ENCODE peak calls at places on chromosomes 3 and 15, in five cellular contexts. One of them, this sample, is unnamed.

GRCh38 chr3:183533410-183534132 is 21.9 kb downstream of the KLHL6 start:
- DNase-seq in colonic mucosa: peak
- DNase-seq in B cell: no peak
- DNase-seq in amygdala: no peak
- DNase-seq in Calu3: no peak
- DNase-seq in this sample: no peak

GRCh38 chr3:192905980-192906678 is 11.5 kb downstream of the MB21D2 start:
- DNase-seq in amygdala: no peak
- DNase-seq in Calu3: no peak
- DNase-seq in B cell: no peak
- DNase-seq in colonic mucosa: no peak
- DNase-seq in this sample: no peak

GRCh38 chr3:158105710-158106438 is at the start of gene SHOX2:
- DNase-seq in amygdala: no peak
- DNase-seq in Calu3: peak
- DNase-seq in colonic mucosa: peak
- DNase-seq in B cell: no peak
- DNase-seq in this sample: no peak

GRCh38 chr3:87076951-87077350 is 86.0 kb upstream of the VGLL3 start:
- DNase-seq in amygdala: no peak
- DNase-seq in Calu3: no peak
- DNase-seq in colonic mucosa: no peak
- DNase-seq in B cell: no peak
- DNase-seq in this sample: no peak

GRCh38 chr3:15499536-15499935 is 22.0 kb downstream of the COLQ start:
- DNase-seq in B cell: no peak
- DNase-seq in colonic mucosa: no peak
- DNase-seq in amygdala: no peak
- DNase-seq in Calu3: no peak
- DNase-seq in this sample: no peak

GRCh38 chr3:158830391-158830790 is 28.5 kb downstream of the MFSD1 start:
- DNase-seq in amygdala: no peak
- DNase-seq in colonic mucosa: no peak
- DNase-seq in Calu3: no peak
- DNase-seq in B cell: no peak
- DNase-seq in this sample: no peak

GRCh38 chr3:71718069-71718468 is 7.1 kb downstream of the EIF4E3 start:
- DNase-seq in colonic mucosa: no peak
- DNase-seq in B cell: no peak
- DNase-seq in Calu3: no peak
- DNase-seq in amygdala: no peak
- DNase-seq in this sample: no peak

GRCh38 chr3:23785882-23786281 is 19.9 kb upstream of the UBE2E1 start:
- DNase-seq in Calu3: no peak
- DNase-seq in amygdala: no peak
- DNase-seq in B cell: no peak
- DNase-seq in colonic mucosa: no peak
- DNase-seq in this sample: no peak

GRCh38 chr3:153245661-153246060 is 83.6 kb downstream of the RAP2B start:
- DNase-seq in colonic mucosa: no peak
- DNase-seq in B cell: no peak
- DNase-seq in Calu3: no peak
- DNase-seq in amygdala: no peak
- DNase-seq in this sample: no peak

GRCh38 chr3:49469037-49469875 is 811 bp upstream of the DAG1 start:
- DNase-seq in amygdala: no peak
- DNase-seq in Calu3: peak
- DNase-seq in colonic mucosa: peak
- DNase-seq in B cell: no peak
- DNase-seq in this sample: peak

GRCh38 chr15:63385911-63386531 is 4.4 kb upstream of the CA12 start:
- DNase-seq in B cell: no peak
- DNase-seq in Calu3: no peak
- DNase-seq in colonic mucosa: no peak
- DNase-seq in amygdala: no peak
- DNase-seq in this sample: no peak

GRCh38 chr15:64354683-64355558 is 1.1 kb downstream of the CSNK1G1 start:
- DNase-seq in B cell: no peak
- DNase-seq in colonic mucosa: no peak
- DNase-seq in Calu3: no peak
- DNase-seq in amygdala: no peak
- DNase-seq in this sample: peak

GRCh38 chr3:101720851-101721649 is 3.4 kb upstream of the CEP97 start:
- DNase-seq in colonic mucosa: no peak
- DNase-seq in B cell: no peak
- DNase-seq in amygdala: no peak
- DNase-seq in Calu3: no peak
- DNase-seq in this sample: no peak

GRCh38 chr15:48832648-48833047 is 21.8 kb upstream of the CEP152 start:
- DNase-seq in colonic mucosa: no peak
- DNase-seq in Calu3: no peak
- DNase-seq in amygdala: no peak
- DNase-seq in B cell: no peak
- DNase-seq in this sample: no peak

GRCh38 chr3:66472313-66473134 is 28.3 kb downstream of the LRIG1 start:
- DNase-seq in B cell: peak
- DNase-seq in colonic mucosa: peak
- DNase-seq in Calu3: no peak
- DNase-seq in amygdala: no peak
- DNase-seq in this sample: no peak

GRCh38 chr3:100635273-100635701 is 25.9 kb downstream of the ADGRG7 start:
- DNase-seq in B cell: no peak
- DNase-seq in Calu3: peak
- DNase-seq in colonic mucosa: peak
- DNase-seq in amygdala: no peak
- DNase-seq in this sample: no peak

GRCh38 chr3:120793601-120794000 is 51.1 kb downstream of the GTF2E1 start:
- DNase-seq in amygdala: no peak
- DNase-seq in Calu3: no peak
- DNase-seq in B cell: no peak
- DNase-seq in colonic mucosa: no peak
- DNase-seq in this sample: no peak

GRCh38 chr3:100269410-100270217 is 8.8 kb downstream of the TBC1D23 start:
- DNase-seq in B cell: no peak
- DNase-seq in Calu3: peak
- DNase-seq in amygdala: no peak
- DNase-seq in colonic mucosa: no peak
- DNase-seq in this sample: no peak

GRCh38 chr15:101150723-101151040 is 101.2 kb downstream of the CHSY1 start:
- DNase-seq in B cell: no peak
- DNase-seq in amygdala: no peak
- DNase-seq in Calu3: no peak
- DNase-seq in colonic mucosa: no peak
- DNase-seq in this sample: no peak

GRCh38 chr3:188978772-188979171 is 193.0 kb upstream of the TPRG1 start:
- DNase-seq in amygdala: no peak
- DNase-seq in colonic mucosa: no peak
- DNase-seq in B cell: no peak
- DNase-seq in Calu3: no peak
- DNase-seq in this sample: no peak

GRCh38 chr3:118637866-118638265 is 396.8 kb downstream of the IGSF11 start:
- DNase-seq in Calu3: no peak
- DNase-seq in colonic mucosa: no peak
- DNase-seq in amygdala: no peak
- DNase-seq in B cell: no peak
- DNase-seq in this sample: no peak

GRCh38 chr15:58864602-58865419 is 68.7 kb downstream of the SLTM start:
- DNase-seq in amygdala: no peak
- DNase-seq in Calu3: peak
- DNase-seq in colonic mucosa: peak
- DNase-seq in B cell: peak
- DNase-seq in this sample: peak

GRCh38 chr3:52891615-52892081 is 5.7 kb downstream of the STIMATE start:
- DNase-seq in colonic mucosa: no peak
- DNase-seq in B cell: no peak
- DNase-seq in amygdala: no peak
- DNase-seq in Calu3: no peak
- DNase-seq in this sample: no peak

GRCh38 chr3:187641319-187641976 is 28.7 kb downstream of the SST start:
- DNase-seq in colonic mucosa: no peak
- DNase-seq in amygdala: no peak
- DNase-seq in Calu3: no peak
- DNase-seq in B cell: no peak
- DNase-seq in this sample: no peak

GRCh38 chr3:32325957-32326356 is 65.7 kb upstream of the CMTM7 start:
- DNase-seq in colonic mucosa: no peak
- DNase-seq in amygdala: no peak
- DNase-seq in Calu3: no peak
- DNase-seq in B cell: no peak
- DNase-seq in this sample: no peak

GRCh38 chr15:39204031-39204430 is 376.8 kb upstream of the THBS1 start:
- DNase-seq in amygdala: no peak
- DNase-seq in colonic mucosa: no peak
- DNase-seq in Calu3: no peak
- DNase-seq in B cell: no peak
- DNase-seq in this sample: no peak

GRCh38 chr15:57654136-57654845 is 52.2 kb upstream of the POLR2M start:
- DNase-seq in amygdala: no peak
- DNase-seq in B cell: no peak
- DNase-seq in colonic mucosa: no peak
- DNase-seq in Calu3: no peak
- DNase-seq in this sample: no peak

This sample was measured in hypothalamus.